ENCODE peak calls at places on chromosomes 5 and 9, in six cellular contexts. M is colonic mucosa; U is lower leg skin; I is central memory CD4-positive, alpha-beta T cell; V is GM10248; T is germinal center. L is an unnamed sample.

GRCh38 chr5:123089971-123090640 is 1.1 kb downstream of the PRDM6 start:
- DNase-seq in M (no peak), U (no peak), I (no peak), V (no peak), T (no peak), L (no peak)

GRCh38 chr9:99563364-99563763 is 258.3 kb upstream of the NR4A3 start:
- DNase-seq in M (no peak), U (no peak), I (no peak), V (no peak), T (no peak), L (no peak)

GRCh38 chr9:35826071-35826701 is 2.3 kb downstream of the FAM221B start:
- DNase-seq in M (peak), U (peak), I (peak), V (peak), T (peak), L (peak)

GRCh38 chr5:109688647-109688998 is 1.1 kb upstream of the MAN2A1 start:
- DNase-seq in M (peak), U (no peak), I (peak), V (peak), T (no peak), L (peak)

GRCh38 chr5:121691478-121691877 is 160.2 kb upstream of the FTMT start:
- DNase-seq in M (no peak), U (no peak), I (no peak), V (no peak), T (no peak), L (no peak)

GRCh38 chr9:134807726-134808125 is 72.9 kb upstream of the FCN2 start:
- DNase-seq in M (no peak), U (no peak), I (no peak), V (no peak), T (no peak), L (no peak)

GRCh38 chr5:142409253-142409594 is 84.4 kb upstream of the SPRY4 start:
- DNase-seq in M (no peak), U (no peak), I (no peak), V (no peak), T (no peak), L (no peak)

GRCh38 chr5:81631124-81631523 is 119.8 kb downstream of the SSBP2 start:
- DNase-seq in M (no peak), U (no peak), I (peak), V (no peak), T (no peak), L (no peak)

GRCh38 chr9:36738318-36738975 is 165.8 kb downstream of the MELK start:
- DNase-seq in M (no peak), U (no peak), I (no peak), V (no peak), T (no peak), L (no peak)

GRCh38 chr5:129204525-129204924 is 110.0 kb downstream of the ISOC1 start:
- DNase-seq in M (no peak), U (no peak), I (no peak), V (no peak), T (no peak), L (no peak)

GRCh38 chr9:135745189-135745588 is 43.2 kb downstream of the KCNT1 start:
- DNase-seq in M (no peak), U (no peak), I (no peak), V (no peak), T (no peak), L (no peak)

GRCh38 chr9:69136781-69137180 is 37.3 kb upstream of the TJP2 start:
- DNase-seq in M (no peak), U (no peak), I (no peak), V (no peak), T (no peak), L (no peak)

GRCh38 chr5:61132559-61132958 is 29.7 kb downstream of the SMIM15 start:
- DNase-seq in M (no peak), U (no peak), I (no peak), V (no peak), T (no peak), L (no peak)

GRCh38 chr9:135671591-135672041 is 8.5 kb downstream of the LCN9 start:
- DNase-seq in M (no peak), U (no peak), I (no peak), V (no peak), T (no peak), L (no peak)

GRCh38 chr5:157447246-157447645 is 12.8 kb upstream of the NIPAL4 start:
- DNase-seq in M (peak), U (no peak), I (no peak), V (no peak), T (no peak), L (no peak)

L was measured in naive B cell.